ENCODE peak calls at places on chromosomes 13 and 19, in ten cellular contexts. V, C, U, Y, R, W, J, L, B and X are unnamed samples. For H3K36me3, the result is how much of the 10 kb centered on the place peaks cover.

GRCh38 chr19:30529876-30530275 is 157.7 kb downstream of the ZNF536 start:
- DNase-seq in V (no peak), C (no peak), U (no peak), Y (no peak), R (no peak), W (no peak), J (no peak), L (no peak), B (no peak), X (no peak)

GRCh38 chr19:43525836-43526771 is 897 bp downstream of the ETHE1 start:
- DNase-seq in V (peak), C (no peak), U (peak), Y (no peak), R (no peak), W (no peak), J (no peak), L (no peak), B (no peak), X (no peak)

GRCh38 chr19:49057636-49058234 is at the start of gene CGB7:
- DNase-seq in V (peak), C (no peak), U (peak), Y (no peak), R (no peak), W (peak), J (peak), L (peak), B (peak), X (peak)

GRCh38 chr13:109412232-109412935 is 374.0 kb downstream of the IRS2 start:
- DNase-seq in V (peak), C (no peak), U (peak), Y (no peak), R (no peak), W (peak), J (peak), L (peak), B (peak), X (peak)

GRCh38 chr19:32691952-32692726 is 518 bp downstream of the NUDT19 start:
- DNase-seq in V (no peak), C (peak), U (peak), Y (no peak), R (no peak), W (peak), J (peak), L (peak), B (peak), X (peak)

GRCh38 chr19:35045667-35046300 is 4.3 kb downstream of the HPN start:
- DNase-seq in V (no peak), C (peak), U (no peak), Y (no peak), R (peak), W (no peak), J (peak), L (peak), B (no peak), X (no peak)

GRCh38 chr13:30366083-30366482 is 56.2 kb upstream of the UBE2L5 start:
- DNase-seq in V (no peak), C (no peak), U (no peak), Y (no peak), R (no peak), W (no peak), J (no peak), L (no peak), B (no peak), X (no peak)

GRCh38 chr13:99357149-99357596 is 50.0 kb upstream of the GPR183 start:
- DNase-seq in V (no peak), C (no peak), U (no peak), Y (no peak), R (peak), W (no peak), J (no peak), L (peak), B (no peak), X (no peak)

GRCh38 chr19:39631178-39631577 is 24.5 kb upstream of the LGALS16 start:
- DNase-seq in V (no peak), C (no peak), U (no peak), Y (no peak), R (no peak), W (no peak), J (no peak), L (no peak), B (no peak), X (no peak)

GRCh38 chr19:11373885-11374448 is 499 bp upstream of the SWSAP1 start:
- DNase-seq in V (no peak), C (no peak), U (no peak), Y (no peak), R (no peak), W (no peak), J (no peak), L (no peak), B (no peak), X (no peak)

GRCh38 chr19:44718441-44719261 is 19.7 kb downstream of the CEACAM16 start:
- DNase-seq in V (peak), C (no peak), U (peak), Y (no peak), R (no peak), W (peak), J (no peak), L (no peak), B (peak), X (peak)

GRCh38 chr13:45490068-45490467 is 25.3 kb downstream of the COG3 start:
- DNase-seq in V (peak), C (peak), U (no peak), Y (no peak), R (no peak), W (no peak), J (no peak), L (no peak), B (no peak), X (no peak)

GRCh38 chr13:64255988-64256387 is 2840.3 kb upstream of the PCDH20 start:
- DNase-seq in V (no peak), C (no peak), U (no peak), Y (no peak), R (no peak), W (no peak), J (no peak), L (no peak), B (no peak), X (no peak)

GRCh38 chr13:92473736-92474465 is 752.7 kb upstream of the GPC6 start:
- DNase-seq in V (no peak), C (no peak), U (no peak), Y (no peak), R (no peak), W (no peak), J (no peak), L (no peak), B (no peak), X (no peak)

GRCh38 chr13:44220948-44221347 is 152.7 kb upstream of the SERP2 start:
- DNase-seq in V (no peak), C (no peak), U (no peak), Y (no peak), R (no peak), W (no peak), J (no peak), L (no peak), B (no peak), X (no peak)

GRCh38 chr19:38685666-38686529 is 38.4 kb downstream of the ACTN4 start:
- DNase-seq in V (peak), C (no peak), U (no peak), Y (no peak), R (no peak), W (no peak), J (no peak), L (peak), B (no peak), X (no peak)

GRCh38 chr19:38213911-38214625 is 10.0 kb downstream of the DPF1 start:
- DNase-seq in V (no peak), C (no peak), U (no peak), Y (no peak), R (peak), W (no peak), J (no peak), L (peak), B (no peak), X (no peak)

GRCh38 chr19:52689804-52690394 is 44.9 kb downstream of the ZNF611 start:
- DNase-seq in V (peak), C (no peak), U (peak), Y (no peak), R (no peak), W (peak), J (peak), L (no peak), B (peak), X (peak)

GRCh38 chr13:105721056-105721455 is 814.4 kb downstream of the EFNB2 start:
- DNase-seq in V (no peak), C (no peak), U (no peak), Y (no peak), R (no peak), W (no peak), J (no peak), L (peak), B (no peak), X (no peak)

GRCh38 chr13:20713014-20713376 is 9.5 kb downstream of the IL17D start:
- DNase-seq in V (peak), C (no peak), U (no peak), Y (no peak), R (no peak), W (no peak), J (no peak), L (no peak), B (no peak), X (no peak)

GRCh38 chr19:48991011-48991609 is 2.0 kb downstream of the GYS1 start:
- DNase-seq in V (no peak), C (no peak), U (no peak), Y (no peak), R (no peak), W (no peak), J (no peak), L (no peak), B (no peak), X (no peak)

GRCh38 chr19:42093505-42093904 is 17.5 kb downstream of the ZNF574 start:
- DNase-seq in V (no peak), C (no peak), U (no peak), Y (no peak), R (no peak), W (no peak), J (no peak), L (no peak), B (no peak), X (no peak)

GRCh38 chr13:33052446-33052845 is 36.2 kb downstream of the KL start:
- DNase-seq in V (no peak), C (no peak), U (no peak), Y (no peak), R (no peak), W (no peak), J (no peak), L (no peak), B (no peak), X (no peak)

GRCh38 chr13:22848539-22849052 is 332.2 kb upstream of the SGCG start:
- DNase-seq in V (no peak), C (no peak), U (no peak), Y (no peak), R (no peak), W (no peak), J (no peak), L (no peak), B (no peak), X (peak)

GRCh38 chr13:50713849-50714248 is 129.6 kb downstream of the DLEU7 start:
- DNase-seq in V (no peak), C (peak), U (peak), Y (peak), R (peak), W (no peak), J (peak), L (peak), B (no peak), X (no peak)

GRCh38 chr13:51601601-51602348 is 17.5 kb downstream of the WDFY2 start:
- DNase-seq in V (no peak), C (no peak), U (no peak), Y (no peak), R (no peak), W (no peak), J (no peak), L (no peak), B (no peak), X (no peak)

GRCh38 chr13:55439450-55439849 is 1701.3 kb upstream of the PRR20A start:
- DNase-seq in V (no peak), C (no peak), U (no peak), Y (no peak), R (no peak), W (no peak), J (no peak), L (no peak), B (no peak), X (no peak)

GRCh38 chr19:51687791-51688664 is 5.1 kb upstream of the SPACA6 start:
- DNase-seq in V (peak), C (no peak), U (peak), Y (no peak), R (no peak), W (peak), J (peak), L (peak), B (peak), X (peak)

GRCh38 chr19:8113017-8113416 is 36.4 kb downstream of the FBN3 start:
- DNase-seq in V (no peak), C (no peak), U (no peak), Y (no peak), R (no peak), W (no peak), J (peak), L (no peak), B (no peak), X (no peak)

GRCh38 chr13:42894765-42895181 is 97.3 kb downstream of the EPSTI1 start:
- DNase-seq in V (no peak), C (no peak), U (no peak), Y (no peak), R (no peak), W (no peak), J (no peak), L (peak), B (no peak), X (no peak)

GRCh38 chr13:29948246-29948645 is 97.8 kb upstream of the UBL3 start:
- DNase-seq in V (no peak), C (no peak), U (no peak), Y (no peak), R (no peak), W (no peak), J (no peak), L (no peak), B (no peak), X (no peak)

GRCh38 chr19:49921871-49922755 is 6.9 kb upstream of the ATF5 start:
- DNase-seq in V (no peak), C (no peak), U (no peak), Y (peak), R (no peak), W (no peak), J (peak), L (peak), B (no peak), X (no peak)

GRCh38 chr19:16227837-16228636 is 30.3 kb downstream of the AP1M1 start:
- DNase-seq in V (no peak), C (no peak), U (no peak), Y (no peak), R (no peak), W (no peak), J (peak), L (no peak), B (no peak), X (no peak)
- H3K36me3 ChIP-seq in V (under half), C (half or more), U (under half), Y (half or more), R (under half), W (half or more), J (under half), L (half or more), B (under half), X (under half)

DNA sequence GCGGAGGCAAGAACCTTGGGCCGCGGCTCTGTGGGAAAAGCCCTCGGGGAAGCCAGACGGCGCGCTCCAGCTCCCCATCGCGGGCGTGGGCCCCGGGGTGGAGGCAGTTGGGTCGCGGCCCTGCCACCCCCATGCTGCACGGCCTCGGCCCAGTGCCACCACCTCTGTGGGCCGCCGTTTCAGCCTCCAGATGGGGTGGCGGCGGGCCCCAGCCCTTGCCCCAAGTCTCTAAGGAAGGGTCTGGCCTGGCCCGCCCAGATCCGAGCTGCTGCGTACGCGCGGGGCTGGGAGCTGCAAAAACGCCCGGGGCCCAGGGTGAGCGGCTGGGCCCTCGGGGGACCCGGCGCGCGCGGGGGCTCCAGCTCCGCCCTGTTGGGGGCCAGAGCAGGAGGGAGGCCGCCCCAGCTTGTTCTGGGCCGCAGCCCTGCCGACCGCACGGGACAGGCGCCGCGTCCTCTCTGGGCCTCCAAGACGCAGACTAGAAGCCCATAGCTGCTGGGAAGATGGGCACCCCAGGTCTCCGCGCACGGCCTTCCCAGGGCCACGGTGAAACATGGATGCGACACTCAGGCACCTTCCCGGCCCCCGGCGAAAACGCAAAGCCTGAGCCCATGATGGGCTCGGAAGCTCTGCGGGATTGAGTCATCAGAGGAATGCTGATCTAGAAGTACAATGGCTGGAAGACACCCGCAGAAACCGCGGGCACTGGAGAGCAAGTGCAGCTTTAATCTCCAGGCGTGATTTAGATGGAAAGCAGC is 110.1 kb downstream of the KCTD15 start:
- DNase-seq in V (no peak), C (no peak), U (no peak), Y (no peak), R (no peak), W (peak), J (no peak), L (peak), B (peak), X (peak)
- TF ChIP-seq CTCF in V (no peak), C (no peak), U (no peak), Y (no peak), R (no peak), W (no peak), J (no peak), L (no peak), B (no peak), X (no peak)

DNA sequence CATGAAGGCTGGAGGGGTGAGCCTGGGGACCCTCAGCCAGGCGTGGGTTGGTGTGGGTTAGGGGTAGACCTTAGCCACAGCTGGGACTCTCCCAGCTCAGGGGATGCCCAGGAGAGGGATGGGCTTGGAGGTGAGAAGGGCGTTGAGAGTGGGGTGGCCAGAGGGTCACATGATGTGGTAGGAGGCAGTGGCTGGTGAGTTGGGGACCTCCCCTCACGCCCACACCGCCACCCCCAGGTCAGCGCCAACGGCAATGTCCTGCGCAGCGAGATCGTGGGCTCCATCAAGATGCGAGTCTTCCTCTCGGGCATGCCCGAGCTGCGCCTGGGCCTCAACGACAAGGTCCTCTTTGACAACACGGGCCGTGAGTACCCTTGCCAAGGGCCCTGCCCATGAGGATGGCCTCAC is 28.5 kb downstream of the AP1M1 start:
- DNase-seq in V (no peak), C (no peak), U (no peak), Y (no peak), R (no peak), W (no peak), J (no peak), L (no peak), B (no peak), X (no peak)
- H3K36me3 ChIP-seq in V (under half), C (half or more), U (under half), Y (under half), R (under half), W (half or more), J (under half), L (half or more), B (under half), X (under half)

DNA sequence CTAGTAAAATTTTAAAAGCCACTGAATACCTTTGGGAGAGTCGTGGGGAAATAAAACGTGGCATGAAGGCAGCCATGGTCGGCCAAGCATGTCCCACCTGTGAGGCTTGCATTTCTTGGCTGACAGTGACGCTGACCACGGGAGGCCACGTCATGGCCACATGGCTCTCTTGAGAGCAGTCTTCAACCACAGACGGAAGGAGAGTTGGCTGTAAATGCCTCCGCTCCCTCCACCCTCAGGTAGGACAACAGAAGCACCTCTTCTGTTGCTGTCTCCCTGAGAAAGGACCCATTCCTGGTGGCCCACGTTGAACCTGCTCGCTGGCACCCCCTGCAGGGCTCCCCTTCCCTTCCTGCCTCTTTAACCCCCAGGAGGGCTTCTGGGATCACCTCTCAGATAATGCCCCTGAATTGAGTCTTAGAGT is 10.6 kb upstream of the LRRC25 start:
- DNase-seq in V (no peak), C (peak), U (peak), Y (no peak), R (peak), W (peak), J (peak), L (no peak), B (no peak), X (no peak)
- TF ChIP-seq CTCF in V (peak), C (peak), U (peak), Y (peak), R (peak), W (peak), J (peak), L (peak), B (no peak), X (no peak)

DNA sequence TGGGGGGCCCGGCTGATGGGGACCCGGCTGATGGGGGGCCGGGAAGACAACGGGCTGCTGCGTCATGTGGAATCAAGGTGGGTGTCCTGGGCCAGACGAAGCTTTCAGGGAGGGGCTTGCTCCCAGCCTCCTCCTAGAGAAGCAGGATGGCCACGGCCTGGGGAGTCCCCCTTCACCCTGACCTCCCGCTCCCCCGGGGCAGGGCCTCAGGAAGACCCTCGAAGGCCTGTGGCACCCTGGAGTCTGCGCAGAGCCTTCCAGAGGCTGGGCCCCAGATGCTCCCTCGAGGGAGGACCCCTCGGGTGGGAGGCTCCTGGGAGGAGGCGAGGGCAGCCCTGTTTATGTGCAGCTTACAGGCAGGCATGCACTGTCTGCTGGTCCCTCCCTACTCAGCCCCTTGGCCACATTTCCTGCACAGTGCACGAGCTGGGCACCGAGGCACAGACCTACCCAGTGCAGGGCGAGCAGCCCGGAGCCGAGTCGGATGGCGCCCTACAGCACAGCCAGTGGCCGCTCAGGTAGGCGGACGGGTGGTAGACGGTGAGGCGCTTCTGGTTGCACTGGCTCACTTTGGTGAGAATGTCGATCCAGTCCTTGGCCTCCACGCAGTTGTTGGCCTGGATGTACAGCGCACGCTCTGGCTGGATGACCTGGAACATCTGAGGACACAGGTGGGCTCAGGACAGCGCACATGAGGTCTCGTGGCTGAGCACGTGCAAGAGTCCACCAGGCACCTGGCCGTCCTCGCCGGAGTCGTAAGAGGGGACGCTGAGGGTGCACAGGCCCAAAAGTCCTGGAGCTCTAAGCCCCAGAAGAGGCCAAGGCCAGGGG is 22.4 kb upstream of the C13orf46 start:
- DNase-seq in V (no peak), C (no peak), U (no peak), Y (no peak), R (no peak), W (peak), J (peak), L (no peak), B (no peak), X (no peak)
- H3K36me3 ChIP-seq in V (under half), C (under half), U (under half), Y (under half), R (under half), W (half or more), J (under half), L (under half), B (under half), X (under half)

GRCh38 chr19:19386373-19386869 is 19.1 kb upstream of the GATAD2A start:
- DNase-seq in V (no peak), C (no peak), U (peak), Y (no peak), R (no peak), W (no peak), J (no peak), L (no peak), B (no peak), X (no peak)
- TF ChIP-seq CTCF in V (peak), C (peak), U (no peak), Y (peak), R (peak), W (no peak), J (no peak), L (peak), B (no peak), X (no peak)